ENCODE peak calls at places on chromosomes 11 and 22, in nine cellular contexts. One of them, this sample, is unnamed.

GRCh38 chr11:130553306-130553705 is 104.9 kb downstream of the ADAMTS15 start:
- DNase-seq in adrenal gland: no peak
- DNase-seq in CD8-positive, alpha-beta memory T cell: no peak
- DNase-seq in brain microvascular endothelial cell: no peak
- DNase-seq in cardiac muscle cell: peak; percentile 52
- DNase-seq in OCI-LY7: no peak
- DNase-seq in fibroblast of lung: peak; percentile 69
- DNase-seq in tibial nerve: no peak
- DNase-seq in heart left ventricle: no peak
- DNase-seq in this sample: no peak

GRCh38 chr11:78420796-78421209 is 3.2 kb upstream of the GAB2 start:
- DNase-seq in adrenal gland: peak; percentile 66
- DNase-seq in OCI-LY7: no peak
- DNase-seq in cardiac muscle cell: peak; percentile 82
- DNase-seq in heart left ventricle: peak; percentile 59
- DNase-seq in brain microvascular endothelial cell: peak; percentile 85
- DNase-seq in fibroblast of lung: peak; percentile 88
- DNase-seq in CD8-positive, alpha-beta memory T cell: no peak
- DNase-seq in tibial nerve: peak; percentile 25
- DNase-seq in this sample: no peak

GRCh38 chr11:47276923-47277322 is 7.0 kb downstream of the MADD start:
- DNase-seq in CD8-positive, alpha-beta memory T cell: no peak
- DNase-seq in adrenal gland: no peak
- DNase-seq in brain microvascular endothelial cell: no peak
- DNase-seq in fibroblast of lung: no peak
- DNase-seq in OCI-LY7: no peak
- DNase-seq in tibial nerve: no peak
- DNase-seq in heart left ventricle: no peak
- DNase-seq in cardiac muscle cell: no peak
- DNase-seq in this sample: no peak

GRCh38 chr11:27339940-27340339 is 23.1 kb downstream of the CCDC34 start:
- DNase-seq in fibroblast of lung: no peak
- DNase-seq in tibial nerve: no peak
- DNase-seq in adrenal gland: no peak
- DNase-seq in OCI-LY7: no peak
- DNase-seq in brain microvascular endothelial cell: no peak
- DNase-seq in CD8-positive, alpha-beta memory T cell: no peak
- DNase-seq in cardiac muscle cell: no peak
- DNase-seq in heart left ventricle: peak; percentile 18
- DNase-seq in this sample: no peak

GRCh38 chr11:122268601-122269130 is 152.7 kb upstream of the BLID start:
- DNase-seq in adrenal gland: no peak
- DNase-seq in tibial nerve: no peak
- DNase-seq in CD8-positive, alpha-beta memory T cell: no peak
- DNase-seq in cardiac muscle cell: no peak
- DNase-seq in fibroblast of lung: no peak
- DNase-seq in heart left ventricle: no peak
- DNase-seq in OCI-LY7: no peak
- DNase-seq in brain microvascular endothelial cell: no peak
- DNase-seq in this sample: peak; percentile 52

GRCh38 chr11:106091480-106092123 is 14.1 kb downstream of the AASDHPPT start:
- DNase-seq in adrenal gland: no peak
- DNase-seq in heart left ventricle: no peak
- DNase-seq in tibial nerve: no peak
- DNase-seq in cardiac muscle cell: peak; percentile 80
- DNase-seq in CD8-positive, alpha-beta memory T cell: no peak
- DNase-seq in OCI-LY7: no peak
- DNase-seq in brain microvascular endothelial cell: peak; percentile 62
- DNase-seq in fibroblast of lung: peak; percentile 88
- DNase-seq in this sample: peak; percentile 65

GRCh38 chr11:69048718-69049489 is at the start of gene TPCN2:
- DNase-seq in fibroblast of lung: peak; percentile 94
- DNase-seq in CD8-positive, alpha-beta memory T cell: peak; percentile 88
- DNase-seq in OCI-LY7: peak; percentile 97
- DNase-seq in heart left ventricle: peak; percentile 94
- DNase-seq in tibial nerve: peak; percentile 79
- DNase-seq in brain microvascular endothelial cell: peak; percentile 85
- DNase-seq in adrenal gland: peak; percentile 91
- DNase-seq in cardiac muscle cell: peak; percentile 98
- DNase-seq in this sample: peak; percentile 99

GRCh38 chr11:3225159-3225758 is 6.6 kb upstream of the MRGPRG start:
- DNase-seq in fibroblast of lung: no peak
- DNase-seq in heart left ventricle: no peak
- DNase-seq in adrenal gland: no peak
- DNase-seq in brain microvascular endothelial cell: no peak
- DNase-seq in CD8-positive, alpha-beta memory T cell: no peak
- DNase-seq in OCI-LY7: no peak
- DNase-seq in tibial nerve: no peak
- DNase-seq in cardiac muscle cell: no peak
- DNase-seq in this sample: no peak

GRCh38 chr11:75697906-75698563 is 19.6 kb upstream of the MOGAT2 start:
- DNase-seq in CD8-positive, alpha-beta memory T cell: no peak
- DNase-seq in adrenal gland: no peak
- DNase-seq in brain microvascular endothelial cell: no peak
- DNase-seq in OCI-LY7: no peak
- DNase-seq in fibroblast of lung: peak; percentile 2
- DNase-seq in heart left ventricle: no peak
- DNase-seq in tibial nerve: no peak
- DNase-seq in cardiac muscle cell: no peak
- DNase-seq in this sample: peak; percentile 80

GRCh38 chr22:17120281-17120680 is 879 bp downstream of the TMEM121B start:
- DNase-seq in brain microvascular endothelial cell: no peak
- DNase-seq in fibroblast of lung: peak; percentile 36
- DNase-seq in adrenal gland: peak; percentile 59
- DNase-seq in cardiac muscle cell: peak; percentile 53
- DNase-seq in OCI-LY7: no peak
- DNase-seq in tibial nerve: no peak
- DNase-seq in heart left ventricle: peak; percentile 54
- DNase-seq in CD8-positive, alpha-beta memory T cell: peak; percentile 39
- DNase-seq in this sample: no peak

GRCh38 chr11:115706735-115707134 is 202.5 kb upstream of the CADM1 start:
- DNase-seq in tibial nerve: no peak
- DNase-seq in heart left ventricle: no peak
- DNase-seq in fibroblast of lung: peak; percentile 44
- DNase-seq in adrenal gland: no peak
- DNase-seq in OCI-LY7: no peak
- DNase-seq in CD8-positive, alpha-beta memory T cell: no peak
- DNase-seq in brain microvascular endothelial cell: no peak
- DNase-seq in cardiac muscle cell: no peak
- DNase-seq in this sample: no peak

GRCh38 chr11:3021125-3021524 is 29.0 kb upstream of the NAP1L4 start:
- DNase-seq in cardiac muscle cell: peak; percentile 32
- DNase-seq in tibial nerve: no peak
- DNase-seq in brain microvascular endothelial cell: no peak
- DNase-seq in CD8-positive, alpha-beta memory T cell: no peak
- DNase-seq in adrenal gland: no peak
- DNase-seq in heart left ventricle: no peak
- DNase-seq in fibroblast of lung: peak; percentile 23
- DNase-seq in OCI-LY7: peak; percentile 54
- DNase-seq in this sample: peak; percentile 46

DNA sequence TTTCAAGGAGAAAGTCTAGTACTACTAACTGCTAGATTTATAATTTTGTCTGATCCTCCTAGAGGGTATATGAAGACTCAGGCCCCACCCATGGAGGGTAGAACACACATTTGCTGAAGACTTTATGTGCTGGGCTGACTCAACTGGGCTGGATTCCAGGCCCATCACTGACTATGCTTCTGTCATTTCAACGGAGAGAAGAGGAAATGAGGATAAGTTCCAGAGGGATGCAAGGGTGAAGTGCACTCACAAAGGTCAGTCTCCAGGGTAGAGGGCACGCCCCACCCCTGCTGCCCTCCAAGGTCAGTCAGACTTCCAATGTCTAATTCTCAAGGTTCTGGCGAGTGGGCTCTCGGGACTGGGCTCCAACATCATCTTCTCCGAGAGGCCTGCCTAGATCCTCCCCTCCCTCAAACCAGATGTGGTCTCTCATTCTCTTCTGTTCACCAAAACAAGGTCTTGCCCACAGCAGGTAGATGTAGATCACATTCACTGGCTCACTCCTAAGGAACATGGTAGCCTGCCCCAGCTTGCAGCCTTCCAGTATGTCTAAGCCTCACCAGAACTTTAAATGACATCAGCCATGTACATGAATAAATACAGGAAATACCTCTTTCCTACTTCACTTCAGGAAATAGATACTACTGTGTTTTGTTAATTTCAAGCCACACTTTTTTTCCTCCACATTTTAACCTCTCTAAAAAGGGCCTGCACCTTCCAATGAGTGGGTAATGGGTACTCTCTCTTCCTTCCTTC is 7.3 kb upstream of the C11orf86 start:
- DNase-seq in heart left ventricle: no peak
- DNase-seq in tibial nerve: no peak
- DNase-seq in OCI-LY7: no peak
- DNase-seq in fibroblast of lung: peak; percentile 80
- DNase-seq in CD8-positive, alpha-beta memory T cell: no peak
- DNase-seq in brain microvascular endothelial cell: peak; percentile 71
- DNase-seq in adrenal gland: peak; percentile 60
- DNase-seq in cardiac muscle cell: peak; percentile 85
- DNase-seq in this sample: peak; percentile 94
- H3K27ac ChIP-seq in heart left ventricle: no peak overlapping the region
- H3K27ac ChIP-seq in tibial nerve: peak overlapping the region; percentile 15
- H3K27ac ChIP-seq in OCI-LY7: no peak overlapping the region
- H3K27ac ChIP-seq in fibroblast of lung: peak overlapping the region; percentile 68
- H3K27ac ChIP-seq in CD8-positive, alpha-beta memory T cell: no peak overlapping the region
- H3K27ac ChIP-seq in brain microvascular endothelial cell: peak overlapping the region; percentile 98
- H3K27ac ChIP-seq in adrenal gland: no peak overlapping the region
- H3K27ac ChIP-seq in cardiac muscle cell: no peak overlapping the region
- H3K27ac ChIP-seq in this sample: peak overlapping the region; percentile 82

DNA sequence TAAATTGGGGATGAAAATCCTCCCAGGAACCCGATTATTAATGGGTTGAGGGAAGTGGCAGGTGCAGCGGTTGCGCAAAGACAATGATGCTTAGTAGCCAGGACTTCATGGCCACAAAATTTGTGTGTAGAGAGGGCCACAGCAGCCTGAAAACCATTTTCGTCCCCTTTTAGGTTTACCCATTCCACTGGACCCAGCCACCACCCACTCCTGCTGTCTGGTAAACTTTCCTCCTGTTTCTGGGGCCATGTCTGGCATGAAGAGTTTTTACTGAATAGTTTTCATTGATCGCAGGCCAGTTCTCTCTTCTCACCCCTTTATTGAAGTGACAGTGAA is 69.5 kb upstream of the SYT13 start:
- DNase-seq in tibial nerve: no peak
- DNase-seq in OCI-LY7: no peak
- DNase-seq in heart left ventricle: no peak
- DNase-seq in cardiac muscle cell: no peak
- DNase-seq in fibroblast of lung: no peak
- DNase-seq in brain microvascular endothelial cell: no peak
- DNase-seq in CD8-positive, alpha-beta memory T cell: no peak
- DNase-seq in adrenal gland: no peak
- DNase-seq in this sample: no peak
- H3K27ac ChIP-seq in tibial nerve: peak overlapping the region; percentile 48
- H3K27ac ChIP-seq in OCI-LY7: no peak overlapping the region
- H3K27ac ChIP-seq in heart left ventricle: peak overlapping the region; percentile 52
- H3K27ac ChIP-seq in cardiac muscle cell: peak overlapping the region; percentile 38
- H3K27ac ChIP-seq in fibroblast of lung: no peak overlapping the region
- H3K27ac ChIP-seq in brain microvascular endothelial cell: no peak overlapping the region
- H3K27ac ChIP-seq in CD8-positive, alpha-beta memory T cell: peak overlapping the region; percentile 69
- H3K27ac ChIP-seq in adrenal gland: no peak overlapping the region
- H3K27ac ChIP-seq in this sample: no peak overlapping the region

GRCh38 chr11:64600281-64600992 is 9.4 kb downstream of the SLC22A12 start:
- DNase-seq in tibial nerve: no peak
- DNase-seq in cardiac muscle cell: no peak
- DNase-seq in heart left ventricle: no peak
- DNase-seq in brain microvascular endothelial cell: no peak
- DNase-seq in fibroblast of lung: no peak
- DNase-seq in CD8-positive, alpha-beta memory T cell: no peak
- DNase-seq in adrenal gland: no peak
- DNase-seq in OCI-LY7: no peak
- DNase-seq in this sample: no peak

GRCh38 chr11:64599698-64600211 is 8.7 kb downstream of the SLC22A12 start:
- DNase-seq in OCI-LY7: no peak
- DNase-seq in CD8-positive, alpha-beta memory T cell: no peak
- DNase-seq in tibial nerve: no peak
- DNase-seq in fibroblast of lung: no peak
- DNase-seq in adrenal gland: no peak
- DNase-seq in cardiac muscle cell: no peak
- DNase-seq in heart left ventricle: no peak
- DNase-seq in brain microvascular endothelial cell: no peak
- DNase-seq in this sample: no peak

GRCh38 chr11:64598797-64599697 is 8.0 kb downstream of the SLC22A12 start:
- DNase-seq in cardiac muscle cell: no peak
- DNase-seq in tibial nerve: no peak
- DNase-seq in heart left ventricle: no peak
- DNase-seq in CD8-positive, alpha-beta memory T cell: no peak
- DNase-seq in OCI-LY7: no peak
- DNase-seq in adrenal gland: no peak
- DNase-seq in fibroblast of lung: no peak
- DNase-seq in brain microvascular endothelial cell: no peak
- DNase-seq in this sample: no peak

GRCh38 chr11:64598106-64598796 is 7.2 kb downstream of the SLC22A12 start:
- DNase-seq in fibroblast of lung: no peak
- DNase-seq in tibial nerve: no peak
- DNase-seq in cardiac muscle cell: no peak
- DNase-seq in OCI-LY7: no peak
- DNase-seq in adrenal gland: no peak
- DNase-seq in brain microvascular endothelial cell: no peak
- DNase-seq in heart left ventricle: no peak
- DNase-seq in CD8-positive, alpha-beta memory T cell: no peak
- DNase-seq in this sample: no peak

DNA sequence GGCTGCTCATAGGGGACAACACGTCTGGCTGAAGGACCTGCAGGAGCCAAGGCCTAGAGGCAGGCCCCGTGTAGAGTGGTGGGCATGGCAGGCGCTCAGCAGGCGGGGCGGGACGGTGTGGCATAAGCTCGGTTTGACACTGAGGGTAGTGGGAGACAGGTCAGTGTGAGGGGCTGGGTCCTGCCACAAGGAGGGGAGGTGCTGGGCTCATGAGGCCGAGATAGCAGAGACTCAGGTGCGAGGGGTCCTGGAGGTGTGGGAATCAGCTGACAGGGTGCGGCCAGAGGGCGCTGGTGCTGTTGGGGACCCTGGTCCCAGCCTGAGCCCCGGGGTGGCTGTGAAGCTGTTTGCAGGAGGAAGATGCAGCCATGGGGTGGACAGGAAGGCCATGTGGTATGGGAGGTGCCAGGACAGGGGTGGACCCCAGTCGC is 6.7 kb downstream of the SLC22A12 start:
- DNase-seq in adrenal gland: no peak
- DNase-seq in brain microvascular endothelial cell: no peak
- DNase-seq in heart left ventricle: no peak
- DNase-seq in cardiac muscle cell: no peak
- DNase-seq in tibial nerve: no peak
- DNase-seq in fibroblast of lung: no peak
- DNase-seq in CD8-positive, alpha-beta memory T cell: no peak
- DNase-seq in OCI-LY7: no peak
- DNase-seq in this sample: no peak
- H3K27ac ChIP-seq in adrenal gland: no peak overlapping the region
- H3K27ac ChIP-seq in brain microvascular endothelial cell: no peak overlapping the region
- H3K27ac ChIP-seq in heart left ventricle: no peak overlapping the region
- H3K27ac ChIP-seq in cardiac muscle cell: no peak overlapping the region
- H3K27ac ChIP-seq in tibial nerve: no peak overlapping the region
- H3K27ac ChIP-seq in fibroblast of lung: no peak overlapping the region
- H3K27ac ChIP-seq in CD8-positive, alpha-beta memory T cell: no peak overlapping the region
- H3K27ac ChIP-seq in OCI-LY7: no peak overlapping the region
- H3K27ac ChIP-seq in this sample: no peak overlapping the region

DNA sequence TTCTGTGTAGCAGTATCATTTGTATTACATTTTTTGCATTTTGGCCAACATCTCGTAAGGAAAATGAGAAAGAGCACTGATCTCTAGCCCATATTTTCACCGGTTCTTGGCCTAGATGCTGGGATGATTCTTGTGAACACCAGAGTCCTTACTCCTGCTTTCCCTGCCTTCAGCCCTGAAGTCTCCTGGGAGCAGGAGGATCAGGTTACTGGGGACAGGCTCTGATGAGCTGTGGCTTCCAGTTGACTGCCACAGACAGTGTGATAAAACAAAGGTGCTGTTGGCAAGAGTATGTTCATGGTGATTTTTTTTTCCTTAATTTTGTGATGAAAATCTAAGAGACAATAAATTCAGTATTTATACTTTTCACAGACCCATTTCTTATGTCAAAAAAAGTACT is 34.2 kb upstream of the ADSL start:
- DNase-seq in fibroblast of lung: no peak
- DNase-seq in brain microvascular endothelial cell: no peak
- DNase-seq in cardiac muscle cell: no peak
- DNase-seq in adrenal gland: no peak
- DNase-seq in tibial nerve: no peak
- DNase-seq in CD8-positive, alpha-beta memory T cell: no peak
- DNase-seq in heart left ventricle: no peak
- DNase-seq in OCI-LY7: no peak
- DNase-seq in this sample: no peak
- H3K27ac ChIP-seq in fibroblast of lung: no peak overlapping the region
- H3K27ac ChIP-seq in brain microvascular endothelial cell: no peak overlapping the region
- H3K27ac ChIP-seq in cardiac muscle cell: no peak overlapping the region
- H3K27ac ChIP-seq in adrenal gland: peak overlapping the region; percentile 19
- H3K27ac ChIP-seq in tibial nerve: no peak overlapping the region
- H3K27ac ChIP-seq in CD8-positive, alpha-beta memory T cell: no peak overlapping the region
- H3K27ac ChIP-seq in heart left ventricle: no peak overlapping the region
- H3K27ac ChIP-seq in OCI-LY7: no peak overlapping the region
- H3K27ac ChIP-seq in this sample: no peak overlapping the region